ENCODE peak calls at places on chromosomes 16 and 17, in eight cellular contexts. C is psoas muscle, Y is mammary epithelial cell, H is tibial nerve, I is cardiac fibroblast, F is Panc1, G is ovary, E is HFF-Myc. L is an unnamed sample.

GRCh38 chr17:77963441-77963840 is 4.9 kb downstream of the TNRC6C start:
- DNase-seq in C (no peak), Y (peak), H (peak), I (peak), F (no peak), G (peak), E (peak), L (peak)

GRCh38 chr17:77608431-77608830 is 350.1 kb upstream of the TNRC6C start:
- DNase-seq in C (no peak), Y (no peak), H (no peak), I (no peak), F (no peak), G (no peak), E (no peak), L (no peak)

GRCh38 chr16:50547944-50548658 is at the start of gene NKD1:
- DNase-seq in C (peak), Y (peak), H (peak), I (peak), F (no peak), G (peak), E (no peak), L (peak)

GRCh38 chr16:66014221-66014620 is 352.3 kb upstream of the CDH5 start:
- DNase-seq in C (no peak), Y (peak), H (no peak), I (peak), F (no peak), G (no peak), E (no peak), L (no peak)

GRCh38 chr16:50313596-50314483 is 47.5 kb downstream of the ADCY7 start:
- DNase-seq in C (peak), Y (no peak), H (peak), I (peak), F (no peak), G (no peak), E (no peak), L (peak)

GRCh38 chr17:50817142-50817751 is 18.1 kb upstream of the WFIKKN2 start:
- DNase-seq in C (peak), Y (no peak), H (peak), I (peak), F (peak), G (peak), E (no peak), L (peak)

GRCh38 chr16:57633383-57634064 is 5.1 kb downstream of the ADGRG1 start:
- DNase-seq in C (no peak), Y (no peak), H (no peak), I (no peak), F (no peak), G (no peak), E (no peak), L (no peak)

GRCh38 chr17:36495076-36495578 is 8.6 kb downstream of the ZNHIT3 start:
- DNase-seq in C (no peak), Y (no peak), H (no peak), I (no peak), F (no peak), G (no peak), E (no peak), L (no peak)

GRCh38 chr17:50055426-50056216 is at the start of gene ITGA3:
- DNase-seq in C (peak), Y (peak), H (no peak), I (peak), F (no peak), G (peak), E (no peak), L (peak)

GRCh38 chr17:54544239-54544638 is 356.4 kb upstream of the TOM1L1 start:
- DNase-seq in C (no peak), Y (no peak), H (no peak), I (no peak), F (no peak), G (no peak), E (no peak), L (no peak)

GRCh38 chr17:19000531-19001011 is 4.0 kb downstream of the FAM83G start:
- DNase-seq in C (peak), Y (peak), H (no peak), I (peak), F (no peak), G (no peak), E (no peak), L (peak)

GRCh38 chr16:73058616-73059409 is 10.9 kb upstream of the ZFHX3 start:
- DNase-seq in C (peak), Y (peak), H (no peak), I (peak), F (no peak), G (peak), E (no peak), L (peak)

GRCh38 chr16:73056383-73056782 is 8.5 kb upstream of the ZFHX3 start:
- DNase-seq in C (no peak), Y (no peak), H (no peak), I (peak), F (no peak), G (no peak), E (no peak), L (no peak)

GRCh38 chr16:73058221-73058615 is 10.3 kb upstream of the ZFHX3 start:
- DNase-seq in C (peak), Y (peak), H (no peak), I (peak), F (no peak), G (peak), E (no peak), L (no peak)

GRCh38 chr16:73056911-73057310 is 9.0 kb upstream of the ZFHX3 start:
- DNase-seq in C (no peak), Y (no peak), H (no peak), I (no peak), F (no peak), G (no peak), E (no peak), L (no peak)

DNA sequence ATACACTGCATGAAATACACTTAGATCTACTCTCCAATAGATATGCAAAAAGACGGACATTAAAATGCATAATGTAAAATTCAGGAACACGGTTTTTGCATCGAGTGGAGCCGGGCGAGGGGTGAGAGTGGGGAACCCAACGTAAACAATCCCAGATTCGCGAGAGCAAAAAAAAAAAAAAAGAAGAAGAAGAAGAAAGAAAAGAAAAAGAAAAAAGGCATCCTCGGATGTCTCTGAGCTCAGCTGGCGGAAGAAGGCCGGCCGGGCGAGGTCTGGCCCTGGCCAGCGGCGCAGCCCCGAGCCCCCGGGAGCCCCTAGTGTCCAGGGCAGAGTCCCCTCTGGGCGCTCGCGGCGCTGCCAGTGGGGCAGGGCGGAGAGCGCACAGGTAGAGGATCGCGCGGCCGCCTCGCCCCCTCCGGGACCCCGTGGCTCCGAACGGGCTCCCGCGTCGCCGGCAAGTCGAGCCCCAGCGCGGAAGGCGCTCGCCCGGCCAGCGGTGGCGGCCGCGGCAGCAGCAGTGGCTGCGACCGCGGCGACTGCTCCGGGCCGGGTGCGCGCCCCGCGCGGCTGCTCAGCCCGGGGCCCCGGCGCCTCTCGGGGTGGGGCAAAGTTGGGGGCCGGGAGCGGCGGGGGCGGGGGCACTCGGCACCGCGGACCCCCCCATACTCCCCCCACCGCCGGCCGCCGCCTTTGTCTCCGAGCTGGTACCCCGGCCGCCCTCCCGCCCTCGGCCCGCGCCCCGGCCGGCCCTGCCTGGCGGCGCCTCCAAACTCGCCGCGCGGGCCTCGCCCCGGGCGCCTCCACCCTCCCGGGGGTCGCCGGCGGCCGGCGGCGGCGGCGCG is 9.7 kb upstream of the ZFHX3 start:
- DNase-seq in C (peak), Y (peak), H (no peak), I (peak), F (no peak), G (peak), E (no peak), L (no peak)
- TF ChIP-seq CTCF in C (peak), Y (no peak), H (no peak), I (no peak), F (peak), G (peak), E (peak), L (peak)

GRCh38 chr17:1783834-1784611 is 22.2 kb downstream of the SERPINF1 start:
- DNase-seq in C (peak), Y (peak), H (peak), I (peak), F (peak), G (peak), E (peak), L (peak)

GRCh38 chr17:1786708-1787107 is 24.8 kb downstream of the SERPINF1 start:
- DNase-seq in C (peak), Y (no peak), H (no peak), I (no peak), F (no peak), G (no peak), E (no peak), L (no peak)

GRCh38 chr17:1789936-1790335 is 28.1 kb downstream of the SERPINF1 start:
- DNase-seq in C (no peak), Y (no peak), H (no peak), I (no peak), F (no peak), G (no peak), E (no peak), L (no peak)

GRCh38 chr17:1785925-1786324 is 24.1 kb downstream of the SERPINF1 start:
- DNase-seq in C (peak), Y (no peak), H (no peak), I (no peak), F (no peak), G (no peak), E (no peak), L (no peak)

GRCh38 chr17:1787301-1787902 is 25.5 kb downstream of the SERPINF1 start:
- DNase-seq in C (peak), Y (peak), H (no peak), I (peak), F (peak), G (peak), E (peak), L (peak)
- H3K4me3 ChIP-seq in C (no peak), Y (no peak), H (no peak), I (no peak), F (no peak), G (no peak), E (no peak), L (no peak)

DNA sequence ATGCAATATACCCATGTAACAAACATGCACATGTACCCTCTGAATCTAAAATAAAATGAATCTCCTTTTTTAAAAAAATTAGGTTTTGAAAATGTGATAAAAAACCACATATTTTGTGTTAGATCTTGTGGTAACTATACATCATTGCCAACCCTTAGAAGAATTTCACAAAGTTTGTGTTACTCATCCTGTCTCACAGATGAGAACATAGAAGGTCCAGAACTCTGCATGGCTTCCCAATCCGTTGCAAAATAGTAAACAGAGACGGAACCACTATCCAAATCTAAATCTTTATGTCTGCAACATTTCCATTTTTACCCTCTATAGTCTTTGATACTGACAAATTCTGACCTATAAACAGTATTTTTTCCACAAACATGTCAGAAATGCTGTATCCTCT is 759.9 kb downstream of the KCNJ2 start:
- DNase-seq in C (no peak), Y (no peak), H (no peak), I (peak), F (no peak), G (no peak), E (no peak), L (peak)
- TF ChIP-seq CTCF in C (no peak), Y (no peak), H (no peak), I (no peak), F (no peak), G (no peak), E (no peak), L (no peak)

GRCh38 chr17:16417399-16417798 is 2.0 kb downstream of the TRPV2 start:
- DNase-seq in C (no peak), Y (no peak), H (no peak), I (no peak), F (no peak), G (no peak), E (no peak), L (no peak)

GRCh38 chr17:16417896-16418683 is 2.7 kb downstream of the TRPV2 start:
- DNase-seq in C (no peak), Y (no peak), H (no peak), I (no peak), F (no peak), G (no peak), E (no peak), L (no peak)

GRCh38 chr17:16418684-16419066 is 3.3 kb downstream of the TRPV2 start:
- DNase-seq in C (no peak), Y (peak), H (no peak), I (no peak), F (no peak), G (no peak), E (no peak), L (no peak)

GRCh38 chr17:16419929-16420271 is 4.5 kb downstream of the TRPV2 start:
- DNase-seq in C (no peak), Y (peak), H (no peak), I (peak), F (no peak), G (no peak), E (no peak), L (peak)

DNA sequence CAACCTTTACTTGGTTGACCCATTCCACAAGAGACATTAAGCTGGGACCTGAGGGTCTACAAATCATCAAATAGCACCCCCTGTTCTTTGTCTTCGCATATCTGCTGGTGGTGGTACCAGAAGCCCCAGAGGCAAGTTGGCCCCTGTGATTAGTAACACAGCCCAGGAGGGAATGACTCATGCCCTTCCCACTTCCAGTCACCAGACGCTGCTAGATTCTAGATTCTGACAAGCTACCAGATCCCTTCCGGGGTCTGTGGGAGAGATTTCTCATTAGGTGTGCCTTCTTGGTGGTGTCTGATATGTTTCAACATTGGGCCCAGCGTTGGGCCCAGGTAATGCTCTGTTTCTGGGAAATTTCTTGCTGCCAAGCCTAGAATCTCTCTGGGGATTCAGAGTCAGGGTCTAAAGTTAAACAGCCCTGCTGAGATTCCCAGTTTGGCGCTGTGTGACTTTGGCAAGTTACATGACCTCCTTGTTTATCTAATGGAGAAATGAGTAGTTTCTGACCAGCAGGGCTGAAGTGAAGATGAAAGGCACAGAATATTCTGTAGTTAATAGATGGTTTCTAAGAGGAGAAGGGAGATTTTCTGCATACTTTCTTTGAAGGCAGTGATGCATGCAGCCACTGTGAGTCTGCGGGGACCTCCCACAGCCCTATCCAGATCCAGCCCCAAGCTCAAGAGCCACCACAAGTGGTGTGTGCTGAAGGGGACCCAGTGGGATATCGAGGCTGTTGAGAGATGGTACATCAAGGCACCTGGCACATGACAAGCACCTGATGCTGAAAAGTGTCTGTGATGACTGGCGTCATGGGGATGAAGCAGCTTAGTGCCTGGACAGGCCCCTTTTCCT is 3.9 kb downstream of the TRPV2 start:
- DNase-seq in C (no peak), Y (peak), H (no peak), I (peak), F (no peak), G (no peak), E (peak), L (peak)
- H3K4me3 ChIP-seq in C (no peak), Y (no peak), H (no peak), I (no peak), F (no peak), G (no peak), E (peak), L (peak)

GRCh38 chr17:35243459-35244204 is 760 bp downstream of the SLFN5 start:
- DNase-seq in C (peak), Y (peak), H (peak), I (peak), F (no peak), G (peak), E (peak), L (peak)

GRCh38 chr17:35241520-35241919 is 1.4 kb upstream of the SLFN5 start:
- DNase-seq in C (no peak), Y (no peak), H (no peak), I (no peak), F (no peak), G (peak), E (no peak), L (no peak)

GRCh38 chr17:35240861-35241260 is 2.0 kb upstream of the SLFN5 start:
- DNase-seq in C (no peak), Y (no peak), H (no peak), I (no peak), F (no peak), G (no peak), E (no peak), L (no peak)

GRCh38 chr17:35242805-35243458 is at the start of gene SLFN5:
- DNase-seq in C (peak), Y (peak), H (peak), I (peak), F (peak), G (peak), E (peak), L (peak)

DNA sequence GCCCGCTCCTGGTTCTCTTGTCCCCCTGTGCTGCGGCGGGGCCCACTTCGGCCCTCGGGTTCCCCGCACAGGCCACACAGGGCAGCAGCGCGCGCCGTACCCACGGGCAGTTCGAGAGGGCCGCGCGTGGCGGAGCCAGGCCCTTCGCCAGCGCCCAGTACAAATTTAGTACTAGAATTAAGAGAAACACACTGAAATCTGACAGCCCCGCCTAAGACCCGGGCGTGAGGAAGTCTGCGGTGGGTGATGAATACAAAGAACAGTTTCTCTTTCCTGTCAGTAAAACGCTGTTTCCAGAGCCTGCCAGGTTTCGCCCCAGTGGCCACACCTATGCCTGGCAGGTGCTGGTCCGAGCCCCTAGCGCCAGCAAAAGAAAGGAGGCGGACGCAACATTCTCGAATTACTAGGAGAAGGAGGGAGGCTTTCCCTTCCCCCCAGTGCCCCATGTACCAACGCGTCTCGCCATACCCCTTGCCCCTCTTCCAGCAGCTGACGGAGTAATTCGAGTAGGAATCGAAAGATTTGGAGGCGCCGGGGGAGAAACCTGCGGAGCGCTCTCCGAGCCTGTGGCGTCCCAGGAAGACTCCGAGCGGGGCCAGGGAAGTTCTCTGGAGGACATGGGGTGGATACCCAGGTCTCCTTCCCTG is 591 bp upstream of the SLFN5 start:
- DNase-seq in C (peak), Y (peak), H (peak), I (peak), F (no peak), G (peak), E (no peak), L (peak)
- TF ChIP-seq CTCF in C (peak), Y (peak), H (peak), I (peak), F (no peak), G (no peak), E (peak), L (peak)

GRCh38 chr16:88936008-88936912 is 40.7 kb downstream of the CBFA2T3 start:
- DNase-seq in C (no peak), Y (no peak), H (peak), I (no peak), F (no peak), G (no peak), E (no peak), L (no peak)
- H3K4me3 ChIP-seq in C (peak), Y (no peak), H (no peak), I (no peak), F (no peak), G (no peak), E (no peak), L (no peak)

DNA sequence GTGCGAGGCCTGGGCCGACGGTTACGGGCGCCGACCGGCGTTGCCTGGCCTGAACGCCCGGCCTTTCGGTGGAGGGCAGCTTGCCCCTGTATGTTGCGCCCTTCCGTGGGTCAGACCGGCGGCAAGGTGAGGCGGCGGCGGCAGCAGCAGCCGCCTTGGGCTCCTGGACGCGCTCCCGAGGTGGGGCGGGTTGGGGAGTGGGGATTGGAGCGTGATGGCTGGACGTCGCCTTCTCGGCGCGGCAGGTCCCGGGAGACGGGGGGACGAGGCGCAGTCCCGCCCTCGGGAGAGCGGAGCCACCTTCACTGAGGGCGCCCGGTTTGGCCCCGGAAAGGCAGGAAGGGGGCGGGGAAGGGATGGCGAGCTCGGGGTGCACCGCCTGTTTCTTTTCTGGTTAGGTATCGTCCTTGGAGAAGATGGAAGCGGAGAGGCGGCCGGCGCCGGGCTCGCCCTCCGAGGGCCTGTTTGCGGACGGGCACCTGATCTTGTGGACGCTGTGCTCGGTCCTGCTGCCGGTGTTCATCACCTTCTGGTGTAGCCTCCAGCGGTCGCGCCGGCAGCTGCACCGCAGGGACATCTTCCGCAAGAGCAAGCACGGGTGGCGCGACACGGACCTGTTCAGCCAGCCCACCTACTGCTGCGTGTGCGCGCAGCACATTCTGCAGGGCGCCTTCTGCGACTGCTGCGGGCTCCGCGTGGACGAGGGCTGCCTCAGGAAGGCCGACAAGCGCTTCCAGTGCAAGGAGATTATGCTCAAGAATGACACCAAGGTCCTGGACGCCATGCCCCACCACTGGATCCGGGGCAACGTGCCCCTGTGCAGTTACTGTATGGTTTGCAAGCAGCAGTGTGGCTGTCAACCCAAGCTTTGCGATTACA is 668 bp downstream of the DGKE start:
- DNase-seq in C (peak), Y (peak), H (peak), I (peak), F (no peak), G (peak), E (no peak), L (peak)
- TF ChIP-seq CTCF in C (no peak), Y (peak), H (peak), I (no peak), F (no peak), G (no peak), E (no peak), L (no peak)

L was measured in choroid plexus epithelial cell.